ENCODE peak calls at places on chromosomes 1 and 21, in four cellular contexts. T is A549, D is sigmoid colon, E is transverse colon. N is an unnamed sample. For H3K4me1, the result is how much of the 10 kb centered on the place peaks cover.

GRCh38 chr1:156740307-156740678 is 595 bp downstream of the MRPL24 start:
- DNase-seq in T (no peak), E (no peak), D (no peak), N (no peak)

GRCh38 chr1:148362141-148362929 is 120.8 kb downstream of the PPIAL4G start:
- DNase-seq in E (peak), T (no peak), D (no peak), N (no peak)

GRCh38 chr1:52551476-52552235 is 1.2 kb downstream of the TUT4 start:
- DNase-seq in T (no peak), E (peak), D (no peak), N (no peak)

GRCh38 chr1:21050031-21050430 is 126.7 kb downstream of the EIF4G3 start:
- DNase-seq in E (no peak), T (no peak), D (no peak), N (no peak)

GRCh38 chr1:17438176-17438976 is 1.1 kb downstream of the RCC2 start:
- DNase-seq in D (no peak), E (peak), T (no peak), N (peak)

GRCh38 chr21:17688912-17689874 is 76.5 kb upstream of the BTG3 start:
- DNase-seq in E (peak), D (no peak), T (no peak), N (no peak)

GRCh38 chr1:201546093-201546492 is 7.2 kb downstream of the NAV1 start:
- DNase-seq in T (peak), E (no peak), D (no peak), N (no peak)

GRCh38 chr1:232571523-232571922 is 58.4 kb downstream of the SIPA1L2 start:
- DNase-seq in E (no peak), D (no peak), T (no peak), N (no peak)

GRCh38 chr1:108089482-108089881 is 110.7 kb downstream of the SLC25A24 start:
- DNase-seq in E (no peak), D (no peak), T (no peak), N (no peak)

GRCh38 chr21:14366998-14367397 is 15.9 kb downstream of the HSPA13 start:
- DNase-seq in D (no peak), E (no peak), T (no peak), N (no peak)

GRCh38 chr1:8716238-8716637 is 101.2 kb downstream of the RERE start:
- DNase-seq in T (no peak), D (no peak), E (no peak), N (no peak)

GRCh38 chr1:17984510-17985085 is 123.0 kb upstream of the IGSF21 start:
- DNase-seq in E (peak), T (peak), D (no peak), N (no peak)

GRCh38 chr1:86155061-86155806 is 1.3 kb downstream of the COL24A1 start:
- DNase-seq in T (no peak), D (peak), E (no peak), N (no peak)

GRCh38 chr1:186983327-186983726 is 154.6 kb downstream of the PLA2G4A start:
- DNase-seq in T (no peak), D (peak), E (peak), N (no peak)
- H3K27ac ChIP-seq in T (no peak), D (peak), E (peak), N (no peak)

DNA sequence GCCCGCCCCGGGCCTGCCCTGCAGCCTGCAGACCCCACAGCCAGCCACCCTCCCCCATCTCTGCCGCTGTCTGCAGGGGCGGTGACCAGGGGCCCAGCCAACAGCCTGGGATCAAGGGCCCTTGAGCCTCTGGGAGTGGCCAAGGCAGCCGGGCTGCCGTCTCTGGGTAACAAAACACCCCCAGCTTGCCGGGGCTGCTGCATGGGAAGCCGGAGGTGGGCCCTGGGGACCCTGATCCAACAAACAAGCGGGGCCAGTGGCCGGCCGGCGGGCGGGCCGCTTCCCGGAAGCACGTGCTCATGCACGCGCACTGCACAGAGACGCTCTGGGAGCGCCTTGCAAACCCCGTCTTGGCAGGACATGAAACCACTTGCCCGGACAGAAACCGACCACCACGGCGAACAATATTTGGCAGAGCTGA is 13.2 kb downstream of the MEGF6 start:
- DNase-seq in T (no peak), E (no peak), D (no peak), N (no peak)
- TF ChIP-seq POLR2A in T (no peak), E (no peak), D (no peak), N (no peak)

GRCh38 chr1:27528701-27529637 is 39.0 kb upstream of the WASF2 start:
- DNase-seq in D (peak), E (peak), T (no peak), N (no peak)

GRCh38 chr1:27526569-27527222 is 36.7 kb upstream of the WASF2 start:
- DNase-seq in T (no peak), E (no peak), D (no peak), N (no peak)

GRCh38 chr1:27527223-27527856 is 37.4 kb upstream of the WASF2 start:
- DNase-seq in D (peak), T (no peak), E (peak), N (no peak)

GRCh38 chr1:27529638-27530018 is 39.7 kb upstream of the WASF2 start:
- DNase-seq in E (no peak), T (no peak), D (no peak), N (no peak)

GRCh38 chr1:27527857-27528700 is 38.1 kb upstream of the WASF2 start:
- DNase-seq in D (no peak), T (no peak), E (peak), N (no peak)
- H3K4me1 ChIP-seq in D (half or more), T (under half), E (half or more), N (half or more)

GRCh38 chr1:59701376-59701775 is 113.4 kb upstream of the HOOK1 start:
- DNase-seq in E (no peak), T (no peak), D (no peak), N (no peak)

GRCh38 chr1:59696421-59697115 is 118.2 kb upstream of the HOOK1 start:
- DNase-seq in D (no peak), T (no peak), E (no peak), N (no peak)

GRCh38 chr1:59697138-59697811 is 117.5 kb upstream of the HOOK1 start:
- DNase-seq in T (no peak), E (no peak), D (no peak), N (no peak)

GRCh38 chr1:59699227-59699847 is 115.4 kb upstream of the HOOK1 start:
- DNase-seq in D (no peak), E (no peak), T (peak), N (no peak)

DNA sequence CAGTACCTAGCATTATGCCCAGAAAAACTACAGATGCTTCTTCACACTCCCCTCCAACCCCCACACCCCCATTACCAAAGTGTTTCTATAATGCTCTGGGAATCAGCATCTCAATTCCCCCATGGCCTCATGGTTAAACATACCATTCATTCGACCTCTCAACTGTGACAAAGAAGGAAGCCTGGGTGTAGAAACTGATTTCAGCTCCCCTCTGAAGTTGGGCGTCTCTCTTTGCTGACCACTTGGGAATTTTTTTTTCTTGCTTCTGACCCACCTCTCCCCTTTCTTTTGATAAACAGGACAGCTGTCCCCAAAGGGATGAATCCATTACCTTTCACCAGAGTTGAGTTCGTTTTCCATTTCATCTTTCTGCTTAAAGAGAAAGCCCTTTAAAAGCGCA is 116.4 kb upstream of the HOOK1 start:
- DNase-seq in D (no peak), T (no peak), E (no peak), N (no peak)
- H3K27ac ChIP-seq in D (peak), T (no peak), E (no peak), N (peak)

GRCh38 chr1:43453442-43454269 is at the start of gene HYI:
- DNase-seq in D (peak), E (peak), T (peak), N (peak)
- TF ChIP-seq POLR2A in D (peak), E (peak), T (peak), N (no peak)

N was measured in esophagus muscularis mucosa.